ENCODE peak calls at places on chromosome 10, in ten cellular contexts. U is choroid plexus epithelial cell; C is NCI-H1436; S is GM12892; K is head of caudate nucleus; H is stimulated activated CD4-positive, alpha-beta T cell treated with anti-CD3 and anti-CD28 coated beads, Interleukin-12 subunit alpha, Interleukin-12 subunit beta, amount 100 ng/mL, for 24 hours; X is CD4-positive, alpha-beta T cell; N is endothelial cell; Y is HFFc6; W is kidney. V is an unnamed sample.

GRCh38 chr10:100359529-100360150 is 12.6 kb downstream of the SCD start:
- DNase-seq in H (no peak), U (no peak), Y (no peak), X (no peak), C (no peak), W (no peak), S (no peak), K (no peak), N (no peak), V (no peak)

GRCh38 chr10:43502931-43503330 is 66.0 kb downstream of the ZNF487 start:
- DNase-seq in Y (no peak), U (no peak), H (no peak), X (no peak), C (no peak), S (no peak), W (no peak), K (no peak), N (no peak), V (no peak)

GRCh38 chr10:21184216-21184615 is 287.1 kb upstream of the NEBL start:
- DNase-seq in K (no peak), X (no peak), H (no peak), S (no peak), U (peak; percentile 86), Y (no peak), C (peak; percentile 6), W (no peak), N (no peak), V (no peak)

GRCh38 chr10:77411805-77412204 is 225.8 kb downstream of the KCNMA1 start:
- DNase-seq in S (no peak), K (no peak), Y (no peak), C (no peak), X (no peak), W (no peak), H (no peak), N (no peak), U (no peak), V (no peak)

GRCh38 chr10:106625761-106626160 is 538.7 kb downstream of the SORCS1 start:
- DNase-seq in S (no peak), U (no peak), H (no peak), C (no peak), N (no peak), K (no peak), W (no peak), Y (no peak), X (no peak), V (no peak)

GRCh38 chr10:60942604-60943269 is 1.2 kb downstream of the RHOBTB1 start:
- DNase-seq in K (peak; percentile 72), C (no peak), Y (peak; percentile 23), N (no peak), W (no peak), X (no peak), S (no peak), H (no peak), U (peak; percentile 79), V (no peak)

GRCh38 chr10:44898665-44899064 is 12.5 kb upstream of the TMEM72 start:
- DNase-seq in S (no peak), C (peak; percentile 47), X (no peak), H (no peak), N (no peak), U (no peak), Y (no peak), K (no peak), W (no peak), V (no peak)

GRCh38 chr10:69316313-69317059 is 38.2 kb downstream of the HK1 start:
- DNase-seq in U (peak; percentile 47), H (no peak), K (no peak), Y (peak; percentile 29), N (no peak), S (no peak), X (no peak), C (no peak), W (no peak), V (no peak)

GRCh38 chr10:86962136-86962980 is 4.0 kb downstream of the SNCG start:
- DNase-seq in C (no peak), K (no peak), S (no peak), Y (no peak), H (no peak), N (no peak), X (no peak), W (peak; percentile 60), U (no peak), V (no peak)

GRCh38 chr10:44723082-44723481 is 188.1 kb upstream of the TMEM72 start:
- DNase-seq in X (no peak), H (no peak), K (no peak), S (no peak), C (no peak), N (no peak), Y (no peak), W (no peak), U (no peak), V (no peak)

GRCh38 chr10:86260564-86260963 is 106.0 kb downstream of the GRID1 start:
- DNase-seq in C (peak; percentile 70), W (no peak), H (no peak), U (no peak), X (no peak), S (no peak), N (no peak), Y (no peak), K (no peak), V (no peak)

GRCh38 chr10:127925471-127926207 is 18.7 kb downstream of the PTPRE start:
- DNase-seq in K (no peak), S (no peak), N (no peak), X (no peak), C (no peak), W (no peak), U (no peak), Y (no peak), H (no peak), V (no peak)

GRCh38 chr10:133394801-133395221 is 854 bp downstream of the MTG1 start:
- DNase-seq in U (no peak), W (peak; percentile 59), K (no peak), Y (no peak), H (no peak), C (no peak), X (no peak), S (no peak), N (no peak), V (no peak)

GRCh38 chr10:99921948-99922347 is 87.8 kb downstream of the DNMBP start:
- DNase-seq in N (no peak), U (no peak), C (no peak), S (no peak), X (no peak), Y (no peak), K (no peak), H (no peak), W (no peak), V (no peak)

GRCh38 chr10:72800000-72800740 is 93.4 kb upstream of the OIT3 start:
- DNase-seq in U (peak; percentile 26), W (no peak), X (no peak), H (no peak), Y (no peak), C (peak; percentile 35), N (peak; percentile 34), S (no peak), K (no peak), V (no peak)

GRCh38 chr10:408223-408622 is 273.0 kb downstream of the ZMYND11 start:
- DNase-seq in Y (no peak), N (no peak), U (no peak), K (no peak), C (no peak), W (no peak), H (no peak), S (no peak), X (no peak), V (no peak)

V was measured in stimulated activated CD8-positive, alpha-beta memory T cell treated with anti-CD3 and anti-CD28 coated beads, Interleukin-7, amount 100 ng/mL, for 24 hours.